ENCODE peak calls at places on chromosomes 6 and 20, in four cellular contexts. One of them, this sample, is unnamed.

GRCh38 chr6:34059136-34059731 is 86.7 kb downstream of the GRM4 start:
- DNase-seq in HEK293T: no peak
- DNase-seq in K562: no peak
- DNase-seq in HepG2: no peak
- DNase-seq in this sample: no peak

GRCh38 chr6:122799916-122800701 is 11.1 kb downstream of the SMPDL3A start:
- DNase-seq in K562: no peak
- DNase-seq in HepG2: no peak
- DNase-seq in HEK293T: no peak
- DNase-seq in this sample: no peak

GRCh38 chr20:36235892-36236785 is at the start of gene AAR2:
- DNase-seq in K562: peak
- DNase-seq in HEK293T: peak
- DNase-seq in HepG2: peak
- DNase-seq in this sample: peak

GRCh38 chr6:37141291-37142046 is 28.5 kb upstream of the PIM1 start:
- DNase-seq in HepG2: no peak
- DNase-seq in HEK293T: no peak
- DNase-seq in K562: no peak
- DNase-seq in this sample: no peak

GRCh38 chr6:159527351-159527750 is 165.7 kb downstream of the SOD2 start:
- DNase-seq in HEK293T: no peak
- DNase-seq in HepG2: no peak
- DNase-seq in K562: no peak
- DNase-seq in this sample: no peak

GRCh38 chr6:111282564-111282963 is 195.3 kb downstream of the SLC16A10 start:
- DNase-seq in HepG2: no peak
- DNase-seq in K562: no peak
- DNase-seq in HEK293T: no peak
- DNase-seq in this sample: no peak

GRCh38 chr6:116533233-116533957 is 12.1 kb downstream of the TRAPPC3L start:
- DNase-seq in K562: peak
- DNase-seq in HEK293T: no peak
- DNase-seq in HepG2: no peak
- DNase-seq in this sample: no peak

GRCh38 chr20:44532248-44532980 is 10.5 kb upstream of the SERINC3 start:
- DNase-seq in HEK293T: no peak
- DNase-seq in HepG2: no peak
- DNase-seq in K562: no peak
- DNase-seq in this sample: no peak

GRCh38 chr20:57877131-57877784 is 167.4 kb upstream of the PMEPA1 start:
- DNase-seq in K562: no peak
- DNase-seq in HEK293T: no peak
- DNase-seq in HepG2: no peak
- DNase-seq in this sample: no peak

GRCh38 chr6:63188828-63189227 is 22.4 kb upstream of the FKBP1C start:
- DNase-seq in K562: no peak
- DNase-seq in HepG2: no peak
- DNase-seq in HEK293T: no peak
- DNase-seq in this sample: no peak

GRCh38 chr6:225121-225721 is 67.1 kb upstream of the DUSP22 start:
- DNase-seq in HepG2: no peak
- DNase-seq in HEK293T: no peak
- DNase-seq in K562: no peak
- DNase-seq in this sample: peak

GRCh38 chr20:10770753-10771152 is 97.0 kb upstream of the JAG1 start:
- DNase-seq in K562: no peak
- DNase-seq in HepG2: no peak
- DNase-seq in HEK293T: no peak
- DNase-seq in this sample: no peak

GRCh38 chr6:136657629-136658028 is 107.4 kb upstream of the MAP7 start:
- DNase-seq in HepG2: no peak
- DNase-seq in HEK293T: no peak
- DNase-seq in K562: no peak
- DNase-seq in this sample: no peak

GRCh38 chr6:25127433-25127832 is 151.7 kb upstream of the CARMIL1 start:
- DNase-seq in HepG2: no peak
- DNase-seq in HEK293T: no peak
- DNase-seq in K562: no peak
- DNase-seq in this sample: no peak

GRCh38 chr20:5806457-5807263 is 56.5 kb downstream of the SHLD1 start:
- DNase-seq in K562: no peak
- DNase-seq in HepG2: peak
- DNase-seq in HEK293T: no peak
- DNase-seq in this sample: no peak

GRCh38 chr6:1063671-1064355 is 248.1 kb upstream of the FOXQ1 start:
- DNase-seq in HEK293T: no peak
- DNase-seq in K562: no peak
- DNase-seq in HepG2: no peak
- DNase-seq in this sample: no peak

GRCh38 chr20:58891686-58892125 is 39.2 kb downstream of the GNAS start:
- DNase-seq in K562: peak
- DNase-seq in HepG2: no peak
- DNase-seq in HEK293T: peak
- DNase-seq in this sample: no peak

GRCh38 chr6:1390071-1390804 is 862 bp downstream of the FOXF2 start:
- DNase-seq in HepG2: no peak
- DNase-seq in HEK293T: no peak
- DNase-seq in K562: no peak
- DNase-seq in this sample: no peak

GRCh38 chr20:53238121-53238660 is 266.0 kb downstream of the TSHZ2 start:
- DNase-seq in HEK293T: no peak
- DNase-seq in K562: no peak
- DNase-seq in HepG2: no peak
- DNase-seq in this sample: no peak

GRCh38 chr20:24013953-24014352 is 25.4 kb upstream of the GGTLC1 start:
- DNase-seq in HepG2: no peak
- DNase-seq in HEK293T: no peak
- DNase-seq in K562: no peak
- DNase-seq in this sample: no peak

GRCh38 chr20:35511814-35512420 is 17.5 kb downstream of the C20orf173 start:
- DNase-seq in HEK293T: peak
- DNase-seq in K562: peak
- DNase-seq in HepG2: peak
- DNase-seq in this sample: no peak

GRCh38 chr6:129686941-129687627 is 22.9 kb downstream of the ARHGAP18 start:
- DNase-seq in HepG2: no peak
- DNase-seq in HEK293T: no peak
- DNase-seq in K562: no peak
- DNase-seq in this sample: peak

GRCh38 chr20:23399568-23400241 is 21.6 kb downstream of the NAPB start:
- DNase-seq in HEK293T: no peak
- DNase-seq in K562: no peak
- DNase-seq in HepG2: no peak
- DNase-seq in this sample: no peak

GRCh38 chr20:36591854-36592641 is 13.5 kb upstream of the RAB5IF start:
- DNase-seq in K562: peak
- DNase-seq in HEK293T: peak
- DNase-seq in HepG2: peak
- DNase-seq in this sample: no peak

GRCh38 chr6:41093729-41094128 is 21.0 kb downstream of the NFYA start:
- DNase-seq in K562: no peak
- DNase-seq in HepG2: no peak
- DNase-seq in HEK293T: no peak
- DNase-seq in this sample: no peak

GRCh38 chr20:11810316-11811130 is 107.2 kb upstream of the BTBD3 start:
- DNase-seq in K562: no peak
- DNase-seq in HEK293T: no peak
- DNase-seq in HepG2: no peak
- DNase-seq in this sample: no peak

GRCh38 chr6:150635906-150636514 is 36.3 kb downstream of the PLEKHG1 start:
- DNase-seq in K562: no peak
- DNase-seq in HEK293T: no peak
- DNase-seq in HepG2: no peak
- DNase-seq in this sample: no peak

GRCh38 chr6:52551483-52552277 is 25.2 kb downstream of the TRAM2 start:
- DNase-seq in HepG2: peak
- DNase-seq in K562: no peak
- DNase-seq in HEK293T: no peak
- DNase-seq in this sample: no peak

GRCh38 chr20:49982346-49983122 is at the start of gene SNAI1:
- DNase-seq in HEK293T: peak
- DNase-seq in K562: peak
- DNase-seq in HepG2: peak
- DNase-seq in this sample: peak

GRCh38 chr6:62283828-62284411 is 2.1 kb downstream of the KHDRBS2 start:
- DNase-seq in HEK293T: no peak
- DNase-seq in K562: peak
- DNase-seq in HepG2: peak
- DNase-seq in this sample: no peak

GRCh38 chr20:60054716-60055371 is 96.6 kb downstream of the CDH26 start:
- DNase-seq in K562: no peak
- DNase-seq in HEK293T: no peak
- DNase-seq in HepG2: no peak
- DNase-seq in this sample: no peak

DNA sequence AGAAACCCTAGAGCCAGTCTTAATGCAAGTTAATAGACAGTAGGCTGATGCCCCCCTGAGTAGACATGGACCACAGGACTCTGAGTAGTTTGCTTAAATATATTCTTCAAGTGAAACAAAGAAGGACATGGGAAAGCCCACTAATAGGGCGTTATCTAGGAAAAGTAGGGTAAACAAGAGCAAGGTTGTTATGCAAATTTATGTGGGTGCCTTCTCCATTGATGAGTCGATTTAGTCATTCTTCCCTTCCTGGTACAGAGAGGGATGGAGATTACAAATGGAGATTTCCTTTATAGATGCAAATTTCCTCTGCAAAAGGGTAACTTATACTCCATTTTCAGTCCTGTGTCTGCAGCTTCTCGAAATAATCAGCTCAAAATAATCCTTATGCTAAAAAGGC is 262.0 kb downstream of the CD83 start:
- DNase-seq in K562: no peak
- DNase-seq in HepG2: no peak
- DNase-seq in HEK293T: no peak
- DNase-seq in this sample: no peak
- TF ChIP-seq FOXK2 in K562: no peak
- TF ChIP-seq FOXK2 in HepG2: no peak
- TF ChIP-seq FOXK2 in HEK293T: no peak
- TF ChIP-seq FOXK2 in this sample: no peak

GRCh38 chr6:96789871-96790270 is 47.4 kb downstream of the GPR63 start:
- DNase-seq in K562: no peak
- DNase-seq in HEK293T: no peak
- DNase-seq in HepG2: no peak
- DNase-seq in this sample: no peak

GRCh38 chr6:96794980-96795379 is 42.3 kb downstream of the GPR63 start:
- DNase-seq in K562: no peak
- DNase-seq in HEK293T: no peak
- DNase-seq in HepG2: no peak
- DNase-seq in this sample: no peak

GRCh38 chr6:96795481-96795880 is 41.8 kb downstream of the GPR63 start:
- DNase-seq in HEK293T: no peak
- DNase-seq in HepG2: no peak
- DNase-seq in K562: no peak
- DNase-seq in this sample: peak

GRCh38 chr6:96787846-96788580 is 49.3 kb downstream of the GPR63 start:
- DNase-seq in K562: peak
- DNase-seq in HepG2: no peak
- DNase-seq in HEK293T: peak
- DNase-seq in this sample: no peak

GRCh38 chr6:96792791-96793190 is 44.5 kb downstream of the GPR63 start:
- DNase-seq in HEK293T: peak
- DNase-seq in HepG2: no peak
- DNase-seq in K562: peak
- DNase-seq in this sample: no peak
- TF ChIP-seq FOXK2 in HEK293T: no peak
- TF ChIP-seq FOXK2 in HepG2: no peak
- TF ChIP-seq FOXK2 in K562: no peak
- TF ChIP-seq FOXK2 in this sample: no peak

GRCh38 chr20:4134355-4134834 is 119.0 kb upstream of the RNF24 start:
- DNase-seq in HepG2: no peak
- DNase-seq in K562: no peak
- DNase-seq in HEK293T: no peak
- DNase-seq in this sample: no peak

GRCh38 chr20:4134861-4135379 is 119.6 kb upstream of the RNF24 start:
- DNase-seq in K562: no peak
- DNase-seq in HepG2: no peak
- DNase-seq in HEK293T: no peak
- DNase-seq in this sample: no peak

GRCh38 chr20:4132956-4133355 is 117.6 kb upstream of the RNF24 start:
- DNase-seq in HEK293T: no peak
- DNase-seq in HepG2: no peak
- DNase-seq in K562: no peak
- DNase-seq in this sample: no peak

GRCh38 chr20:4131911-4132310 is 116.6 kb upstream of the RNF24 start:
- DNase-seq in HepG2: no peak
- DNase-seq in HEK293T: no peak
- DNase-seq in K562: no peak
- DNase-seq in this sample: no peak

GRCh38 chr20:4130404-4131189 is 115.2 kb upstream of the RNF24 start:
- DNase-seq in HEK293T: no peak
- DNase-seq in HepG2: no peak
- DNase-seq in K562: peak
- DNase-seq in this sample: no peak
- TF ChIP-seq FOXK2 in HEK293T: no peak
- TF ChIP-seq FOXK2 in HepG2: no peak
- TF ChIP-seq FOXK2 in K562: peak
- TF ChIP-seq FOXK2 in this sample: no peak

GRCh38 chr6:87315071-87315470 is 7.3 kb upstream of the SMIM8 start:
- DNase-seq in HEK293T: no peak
- DNase-seq in HepG2: no peak
- DNase-seq in K562: no peak
- DNase-seq in this sample: no peak
- TF ChIP-seq FOXK2 in HEK293T: no peak
- TF ChIP-seq FOXK2 in HepG2: no peak
- TF ChIP-seq FOXK2 in K562: no peak
- TF ChIP-seq FOXK2 in this sample: no peak

DNA sequence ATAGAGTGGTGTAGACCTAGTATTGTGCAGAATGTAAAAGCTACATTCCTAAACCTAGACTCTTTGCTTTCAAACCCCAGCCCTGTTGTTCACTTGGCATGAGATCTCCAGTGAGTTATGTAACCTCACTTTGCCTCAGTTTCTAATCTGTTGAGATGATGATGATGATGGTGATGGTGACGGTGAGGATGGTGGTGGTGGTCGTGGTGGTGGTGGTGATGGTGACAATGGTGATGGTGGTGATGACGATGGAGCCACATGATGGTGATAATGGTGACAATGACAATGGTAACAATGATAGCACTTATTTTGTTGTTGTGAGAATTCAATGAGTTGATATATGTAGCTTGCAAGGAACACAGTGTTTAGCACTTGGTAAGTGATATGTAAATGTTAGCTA is 80.3 kb downstream of the FAXC start:
- DNase-seq in K562: no peak
- DNase-seq in HepG2: no peak
- DNase-seq in HEK293T: no peak
- DNase-seq in this sample: no peak
- TF ChIP-seq FOXK2 in K562: no peak
- TF ChIP-seq FOXK2 in HepG2: no peak
- TF ChIP-seq FOXK2 in HEK293T: no peak
- TF ChIP-seq FOXK2 in this sample: no peak

GRCh38 chr6:157879034-157879872 is 56.2 kb downstream of the SNX9 start:
- DNase-seq in HepG2: no peak
- DNase-seq in HEK293T: no peak
- DNase-seq in K562: no peak
- DNase-seq in this sample: peak
- TF ChIP-seq FOXK2 in HepG2: no peak
- TF ChIP-seq FOXK2 in HEK293T: no peak
- TF ChIP-seq FOXK2 in K562: no peak
- TF ChIP-seq FOXK2 in this sample: no peak

GRCh38 chr6:20711518-20711917 is 177.3 kb downstream of the CDKAL1 start:
- DNase-seq in K562: peak
- DNase-seq in HEK293T: no peak
- DNase-seq in HepG2: no peak
- DNase-seq in this sample: no peak
- TF ChIP-seq FOXK2 in K562: no peak
- TF ChIP-seq FOXK2 in HEK293T: no peak
- TF ChIP-seq FOXK2 in HepG2: no peak
- TF ChIP-seq FOXK2 in this sample: no peak